ENCODE peak calls at places on chromosomes 11 and 22, in six cellular contexts. One of them, this sample, is unnamed.

GRCh38 chr11:111696556-111696955 is 69.6 kb downstream of the PPP2R1B start:
- DNase-seq in mucosa of descending colon: no peak
- DNase-seq in lower leg skin: no peak
- DNase-seq in body of pancreas: no peak
- DNase-seq in progenitor cell of endocrine pancreas: no peak
- DNase-seq in fibroblast of mammary gland: peak
- DNase-seq in this sample: no peak

GRCh38 chr11:122882809-122883681 is 486 bp downstream of the JHY start:
- DNase-seq in mucosa of descending colon: peak
- DNase-seq in lower leg skin: peak
- DNase-seq in body of pancreas: peak
- DNase-seq in progenitor cell of endocrine pancreas: peak
- DNase-seq in fibroblast of mammary gland: peak
- DNase-seq in this sample: peak

GRCh38 chr11:117435296-117435695 is 107.6 kb downstream of the CEP164 start:
- DNase-seq in mucosa of descending colon: no peak
- DNase-seq in lower leg skin: no peak
- DNase-seq in body of pancreas: no peak
- DNase-seq in progenitor cell of endocrine pancreas: no peak
- DNase-seq in fibroblast of mammary gland: no peak
- DNase-seq in this sample: no peak

GRCh38 chr11:16981651-16982194 is 32.5 kb downstream of the PLEKHA7 start:
- DNase-seq in mucosa of descending colon: no peak
- DNase-seq in lower leg skin: no peak
- DNase-seq in body of pancreas: peak
- DNase-seq in progenitor cell of endocrine pancreas: peak
- DNase-seq in fibroblast of mammary gland: no peak
- DNase-seq in this sample: no peak

GRCh38 chr11:77124488-77124887 is 3.6 kb upstream of the MYO7A start:
- DNase-seq in mucosa of descending colon: no peak
- DNase-seq in lower leg skin: no peak
- DNase-seq in body of pancreas: no peak
- DNase-seq in progenitor cell of endocrine pancreas: no peak
- DNase-seq in fibroblast of mammary gland: no peak
- DNase-seq in this sample: no peak

GRCh38 chr11:17845431-17845881 is 110.9 kb downstream of the KCNC1 start:
- DNase-seq in mucosa of descending colon: no peak
- DNase-seq in lower leg skin: peak
- DNase-seq in body of pancreas: no peak
- DNase-seq in progenitor cell of endocrine pancreas: no peak
- DNase-seq in fibroblast of mammary gland: peak
- DNase-seq in this sample: no peak

GRCh38 chr22:47169801-47170140 is 407.3 kb downstream of the TBC1D22A start:
- DNase-seq in mucosa of descending colon: no peak
- DNase-seq in lower leg skin: no peak
- DNase-seq in body of pancreas: peak
- DNase-seq in progenitor cell of endocrine pancreas: no peak
- DNase-seq in fibroblast of mammary gland: no peak
- DNase-seq in this sample: no peak

GRCh38 chr11:1933416-1934325 is 13.5 kb upstream of the MRPL23 start:
- DNase-seq in mucosa of descending colon: no peak
- DNase-seq in lower leg skin: no peak
- DNase-seq in body of pancreas: peak
- DNase-seq in progenitor cell of endocrine pancreas: no peak
- DNase-seq in fibroblast of mammary gland: no peak
- DNase-seq in this sample: no peak

GRCh38 chr11:17021550-17021949 is 7.3 kb upstream of the PLEKHA7 start:
- DNase-seq in mucosa of descending colon: no peak
- DNase-seq in lower leg skin: no peak
- DNase-seq in body of pancreas: no peak
- DNase-seq in progenitor cell of endocrine pancreas: no peak
- DNase-seq in fibroblast of mammary gland: no peak
- DNase-seq in this sample: no peak

GRCh38 chr11:16815047-16815767 is 76.8 kb downstream of the C11orf58 start:
- DNase-seq in mucosa of descending colon: peak
- DNase-seq in lower leg skin: peak
- DNase-seq in body of pancreas: peak
- DNase-seq in progenitor cell of endocrine pancreas: no peak
- DNase-seq in fibroblast of mammary gland: peak
- DNase-seq in this sample: no peak

GRCh38 chr11:92199991-92200390 is 24.6 kb upstream of the FAT3 start:
- DNase-seq in mucosa of descending colon: no peak
- DNase-seq in lower leg skin: no peak
- DNase-seq in body of pancreas: no peak
- DNase-seq in progenitor cell of endocrine pancreas: no peak
- DNase-seq in fibroblast of mammary gland: no peak
- DNase-seq in this sample: no peak

GRCh38 chr22:37381489-37381888 is 45.8 kb downstream of the ELFN2 start:
- DNase-seq in mucosa of descending colon: no peak
- DNase-seq in lower leg skin: no peak
- DNase-seq in body of pancreas: no peak
- DNase-seq in progenitor cell of endocrine pancreas: no peak
- DNase-seq in fibroblast of mammary gland: peak
- DNase-seq in this sample: no peak

GRCh38 chr22:25780673-25781072 is 38.7 kb downstream of the MYO18B start:
- DNase-seq in mucosa of descending colon: no peak
- DNase-seq in lower leg skin: no peak
- DNase-seq in body of pancreas: no peak
- DNase-seq in progenitor cell of endocrine pancreas: no peak
- DNase-seq in fibroblast of mammary gland: no peak
- DNase-seq in this sample: no peak

GRCh38 chr11:46920709-46921108 is 2.4 kb upstream of the LRP4 start:
- DNase-seq in mucosa of descending colon: peak
- DNase-seq in lower leg skin: peak
- DNase-seq in body of pancreas: no peak
- DNase-seq in progenitor cell of endocrine pancreas: no peak
- DNase-seq in fibroblast of mammary gland: peak
- DNase-seq in this sample: no peak

GRCh38 chr11:2944953-2945756 is 15.9 kb upstream of the PHLDA2 start:
- DNase-seq in mucosa of descending colon: peak
- DNase-seq in lower leg skin: peak
- DNase-seq in body of pancreas: peak
- DNase-seq in progenitor cell of endocrine pancreas: no peak
- DNase-seq in fibroblast of mammary gland: peak
- DNase-seq in this sample: peak

GRCh38 chr11:12088531-12088930 is 21.9 kb upstream of the MICAL2 start:
- DNase-seq in mucosa of descending colon: no peak
- DNase-seq in lower leg skin: no peak
- DNase-seq in body of pancreas: no peak
- DNase-seq in progenitor cell of endocrine pancreas: no peak
- DNase-seq in fibroblast of mammary gland: no peak
- DNase-seq in this sample: no peak

GRCh38 chr11:12089041-12089440 is 21.3 kb upstream of the MICAL2 start:
- DNase-seq in mucosa of descending colon: no peak
- DNase-seq in lower leg skin: no peak
- DNase-seq in body of pancreas: no peak
- DNase-seq in progenitor cell of endocrine pancreas: no peak
- DNase-seq in fibroblast of mammary gland: no peak
- DNase-seq in this sample: no peak

GRCh38 chr11:12089473-12089872 is 20.9 kb upstream of the MICAL2 start:
- DNase-seq in mucosa of descending colon: no peak
- DNase-seq in lower leg skin: no peak
- DNase-seq in body of pancreas: no peak
- DNase-seq in progenitor cell of endocrine pancreas: no peak
- DNase-seq in fibroblast of mammary gland: peak
- DNase-seq in this sample: no peak

GRCh38 chr11:12087075-12087775 is 23.2 kb upstream of the MICAL2 start:
- DNase-seq in mucosa of descending colon: peak
- DNase-seq in lower leg skin: peak
- DNase-seq in body of pancreas: no peak
- DNase-seq in progenitor cell of endocrine pancreas: no peak
- DNase-seq in fibroblast of mammary gland: peak
- DNase-seq in this sample: no peak

DNA sequence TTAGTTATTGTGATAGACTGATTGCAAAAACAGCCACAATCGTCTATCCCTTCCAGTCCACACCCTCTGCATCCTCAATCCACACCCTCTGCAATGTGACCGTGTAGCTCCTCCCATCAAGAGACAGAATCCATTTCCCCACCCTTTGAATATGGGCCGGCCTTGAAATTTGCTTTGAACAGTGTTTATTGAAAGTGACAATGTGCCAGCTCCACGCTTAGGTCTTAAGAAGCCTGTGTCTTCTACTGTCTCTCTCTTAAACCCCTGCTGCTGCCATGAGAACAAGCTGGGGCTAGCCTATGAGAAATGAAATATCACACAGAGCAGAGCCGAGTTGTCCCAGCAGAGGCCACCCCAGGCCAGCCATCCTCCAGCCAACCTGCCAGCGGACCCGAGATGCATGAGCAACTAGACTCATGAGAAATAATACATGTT is 22.3 kb upstream of the MICAL2 start:
- DNase-seq in mucosa of descending colon: peak
- DNase-seq in lower leg skin: peak
- DNase-seq in body of pancreas: peak
- DNase-seq in progenitor cell of endocrine pancreas: no peak
- DNase-seq in fibroblast of mammary gland: peak
- DNase-seq in this sample: no peak
- TF ChIP-seq CTCF in mucosa of descending colon: no peak
- TF ChIP-seq CTCF in lower leg skin: no peak
- TF ChIP-seq CTCF in body of pancreas: peak
- TF ChIP-seq CTCF in progenitor cell of endocrine pancreas: peak
- TF ChIP-seq CTCF in fibroblast of mammary gland: peak
- TF ChIP-seq CTCF in this sample: no peak

DNA sequence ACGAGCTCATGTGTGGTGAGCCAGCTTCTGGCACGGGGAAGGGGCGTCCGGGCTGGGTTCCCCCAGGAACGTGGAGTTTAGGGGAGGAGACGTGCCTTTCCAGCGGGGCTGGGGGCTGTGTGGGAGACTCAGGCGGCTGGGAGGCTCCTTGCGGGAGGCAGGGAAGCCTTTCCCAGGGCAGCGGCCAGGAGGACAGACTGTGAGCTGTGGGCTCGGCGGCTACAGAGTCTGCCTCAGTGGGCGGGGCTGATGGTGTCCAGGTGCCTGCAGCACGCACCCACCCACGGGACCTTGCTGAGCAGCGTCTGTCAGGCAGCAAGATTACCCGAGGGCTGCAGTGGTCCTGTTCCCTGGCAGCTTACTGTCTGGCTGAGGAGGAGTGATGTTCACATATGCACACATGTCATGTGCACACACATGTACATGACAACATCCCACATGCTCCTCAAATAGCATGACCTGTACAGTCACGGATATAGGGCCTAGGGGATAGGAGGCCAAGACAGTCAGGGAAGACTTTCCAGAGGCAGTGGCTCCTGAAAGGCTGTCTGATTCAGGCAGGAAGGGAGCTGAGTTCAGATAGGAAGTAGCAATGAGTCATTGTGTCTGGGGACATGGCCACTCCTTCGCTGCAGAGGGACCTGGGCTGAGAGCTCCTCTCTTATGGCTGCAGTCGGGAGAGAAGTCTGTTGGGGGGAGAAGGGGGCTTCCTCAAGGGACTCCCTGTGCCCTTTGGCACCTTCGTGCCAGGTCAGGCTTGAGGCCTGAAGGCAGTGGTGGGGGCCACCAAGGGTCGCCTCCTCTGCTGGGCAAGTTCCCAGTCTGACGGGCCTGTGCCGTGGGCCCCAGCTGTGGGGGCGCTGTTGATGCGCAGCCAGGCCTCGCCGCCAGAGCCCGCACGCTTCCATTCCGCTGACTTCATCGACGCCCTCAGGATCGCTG is 23.3 kb upstream of the PPP6R3 start:
- DNase-seq in mucosa of descending colon: no peak
- DNase-seq in lower leg skin: no peak
- DNase-seq in body of pancreas: no peak
- DNase-seq in progenitor cell of endocrine pancreas: no peak
- DNase-seq in fibroblast of mammary gland: peak
- DNase-seq in this sample: peak
- TF ChIP-seq CTCF in mucosa of descending colon: no peak
- TF ChIP-seq CTCF in lower leg skin: no peak
- TF ChIP-seq CTCF in body of pancreas: no peak
- TF ChIP-seq CTCF in progenitor cell of endocrine pancreas: no peak
- TF ChIP-seq CTCF in fibroblast of mammary gland: peak
- TF ChIP-seq CTCF in this sample: no peak

GRCh38 chr22:34588893-34589545 is 476.9 kb upstream of the ISX start:
- DNase-seq in mucosa of descending colon: no peak
- DNase-seq in lower leg skin: no peak
- DNase-seq in body of pancreas: no peak
- DNase-seq in progenitor cell of endocrine pancreas: no peak
- DNase-seq in fibroblast of mammary gland: no peak
- DNase-seq in this sample: no peak
- TF ChIP-seq CTCF in mucosa of descending colon: no peak
- TF ChIP-seq CTCF in lower leg skin: no peak
- TF ChIP-seq CTCF in body of pancreas: no peak
- TF ChIP-seq CTCF in progenitor cell of endocrine pancreas: no peak
- TF ChIP-seq CTCF in fibroblast of mammary gland: no peak
- TF ChIP-seq CTCF in this sample: no peak

DNA sequence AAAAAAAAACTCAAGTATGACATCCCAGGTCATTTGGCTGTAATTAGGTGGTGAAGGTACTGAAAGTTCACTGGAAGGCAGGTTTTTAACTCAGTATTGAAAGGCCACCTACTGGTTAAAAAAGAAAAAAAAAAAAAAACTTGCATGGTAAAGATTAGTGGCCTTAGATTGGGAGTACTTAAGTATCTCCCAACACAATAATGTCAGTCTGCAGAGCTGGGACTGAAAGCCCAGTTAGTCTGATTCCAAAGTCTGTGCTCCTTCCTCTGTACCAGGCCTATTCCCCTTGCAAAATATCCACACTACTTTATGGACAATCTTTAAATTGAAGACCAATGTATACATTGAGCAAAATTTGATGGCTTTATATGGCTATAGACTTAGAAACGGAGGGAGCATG is 85.5 kb downstream of the NOX4 start:
- DNase-seq in mucosa of descending colon: no peak
- DNase-seq in lower leg skin: no peak
- DNase-seq in body of pancreas: no peak
- DNase-seq in progenitor cell of endocrine pancreas: no peak
- DNase-seq in fibroblast of mammary gland: peak
- DNase-seq in this sample: no peak
- TF ChIP-seq CTCF in mucosa of descending colon: no peak
- TF ChIP-seq CTCF in lower leg skin: no peak
- TF ChIP-seq CTCF in body of pancreas: no peak
- TF ChIP-seq CTCF in progenitor cell of endocrine pancreas: peak
- TF ChIP-seq CTCF in fibroblast of mammary gland: peak
- TF ChIP-seq CTCF in this sample: peak

DNA sequence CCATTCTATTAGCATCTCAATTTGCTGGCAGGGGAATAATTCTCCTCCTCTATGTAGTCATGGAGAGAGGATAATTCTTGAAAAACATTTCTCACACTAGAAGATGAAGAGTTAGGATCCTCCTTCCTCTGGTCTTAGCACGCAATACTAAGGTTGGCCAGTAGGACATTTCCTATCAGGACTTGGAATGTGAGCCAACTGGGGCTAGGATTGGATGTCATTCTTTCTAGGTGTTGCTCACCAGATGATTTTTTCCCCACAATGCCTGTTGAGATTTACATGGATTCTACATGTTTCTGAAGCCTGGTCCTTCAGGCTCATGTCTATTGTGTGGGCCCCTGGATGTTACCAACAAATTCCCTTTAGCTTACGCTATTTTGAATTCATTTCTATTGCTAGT is 28.0 kb downstream of the SLN start:
- DNase-seq in mucosa of descending colon: no peak
- DNase-seq in lower leg skin: no peak
- DNase-seq in body of pancreas: no peak
- DNase-seq in progenitor cell of endocrine pancreas: no peak
- DNase-seq in fibroblast of mammary gland: peak
- DNase-seq in this sample: peak
- TF ChIP-seq CTCF in mucosa of descending colon: no peak
- TF ChIP-seq CTCF in lower leg skin: no peak
- TF ChIP-seq CTCF in body of pancreas: peak
- TF ChIP-seq CTCF in progenitor cell of endocrine pancreas: peak
- TF ChIP-seq CTCF in fibroblast of mammary gland: peak
- TF ChIP-seq CTCF in this sample: peak

GRCh38 chr11:125423247-125423849 is 72.7 kb downstream of the FEZ1 start:
- DNase-seq in mucosa of descending colon: peak
- DNase-seq in lower leg skin: no peak
- DNase-seq in body of pancreas: no peak
- DNase-seq in progenitor cell of endocrine pancreas: no peak
- DNase-seq in fibroblast of mammary gland: no peak
- DNase-seq in this sample: no peak
- TF ChIP-seq CTCF in mucosa of descending colon: no peak
- TF ChIP-seq CTCF in lower leg skin: no peak
- TF ChIP-seq CTCF in body of pancreas: peak
- TF ChIP-seq CTCF in progenitor cell of endocrine pancreas: peak
- TF ChIP-seq CTCF in fibroblast of mammary gland: peak
- TF ChIP-seq CTCF in this sample: peak

This sample was measured in endothelial cell.